ENCODE peak calls at places on chromosomes 3 and 15, in eight cellular contexts. O, V, L, X, C, P, A and J are unnamed samples.

GRCh38 chr3:124467980-124468902 is 262.0 kb upstream of the UMPS start:
- DNase-seq in O (no peak), V (peak), L (peak), X (peak), C (peak), P (no peak), A (peak), J (no peak)

GRCh38 chr3:132522353-132522752 is 74.7 kb upstream of the ACKR4 start:
- DNase-seq in O (no peak), V (no peak), L (no peak), X (no peak), C (no peak), P (no peak), A (no peak), J (no peak)

GRCh38 chr3:73164622-73165021 is 103.2 kb downstream of the EBLN2 start:
- DNase-seq in O (no peak), V (no peak), L (no peak), X (no peak), C (no peak), P (no peak), A (no peak), J (no peak)

GRCh38 chr3:194163697-194164096 is 27.7 kb downstream of the HES1 start:
- DNase-seq in O (no peak), V (no peak), L (no peak), X (no peak), C (no peak), P (no peak), A (no peak), J (no peak)

GRCh38 chr3:56131976-56132590 is 336.2 kb downstream of the ERC2 start:
- DNase-seq in O (no peak), V (no peak), L (no peak), X (peak), C (peak), P (peak), A (no peak), J (peak)

GRCh38 chr3:124168271-124168670 is 176.3 kb upstream of the ROPN1 start:
- DNase-seq in O (no peak), V (no peak), L (no peak), X (peak), C (peak), P (peak), A (peak), J (peak)

GRCh38 chr15:67550522-67550921 is 8.0 kb downstream of the MAP2K5 start:
- DNase-seq in O (no peak), V (no peak), L (no peak), X (peak), C (no peak), P (no peak), A (no peak), J (no peak)

GRCh38 chr3:122680381-122681293 is at the start of gene PARP14:
- DNase-seq in O (peak), V (peak), L (peak), X (peak), C (peak), P (peak), A (peak), J (no peak)

GRCh38 chr15:81270781-81271491 is 53.0 kb downstream of the STARD5 start:
- DNase-seq in O (no peak), V (no peak), L (no peak), X (peak), C (no peak), P (no peak), A (no peak), J (no peak)

GRCh38 chr15:38002883-38003477 is 68.5 kb downstream of the TMCO5A start:
- DNase-seq in O (no peak), V (peak), L (peak), X (peak), C (peak), P (peak), A (peak), J (peak)

GRCh38 chr3:187430576-187430975 is 62.4 kb downstream of the RTP4 start:
- DNase-seq in O (no peak), V (no peak), L (no peak), X (no peak), C (no peak), P (no peak), A (no peak), J (no peak)

GRCh38 chr3:69305011-69305410 is 80.9 kb downstream of the FRMD4B start:
- DNase-seq in O (no peak), V (no peak), L (no peak), X (peak), C (peak), P (peak), A (no peak), J (no peak)

GRCh38 chr3:12370758-12371157 is 81.9 kb downstream of the PPARG start:
- DNase-seq in O (no peak), V (no peak), L (no peak), X (peak), C (peak), P (no peak), A (no peak), J (no peak)

GRCh38 chr3:151011427-151011826 is 38.9 kb upstream of the CLRN1 start:
- DNase-seq in O (no peak), V (no peak), L (no peak), X (peak), C (peak), P (no peak), A (no peak), J (no peak)

GRCh38 chr3:158802399-158803023 is 657 bp downstream of the MFSD1 start:
- DNase-seq in O (no peak), V (peak), L (no peak), X (no peak), C (no peak), P (no peak), A (no peak), J (no peak)

GRCh38 chr15:70589221-70589620 is 174.1 kb downstream of the UACA start:
- DNase-seq in O (no peak), V (no peak), L (no peak), X (peak), C (peak), P (peak), A (no peak), J (peak)

GRCh38 chr15:64282701-64283100 is 73.3 kb downstream of the CSNK1G1 start:
- DNase-seq in O (no peak), V (no peak), L (no peak), X (peak), C (no peak), P (no peak), A (no peak), J (no peak)

GRCh38 chr3:38834110-38834509 is 18.1 kb upstream of the SCN10A start:
- DNase-seq in O (peak), V (peak), L (no peak), X (peak), C (peak), P (peak), A (peak), J (peak)

GRCh38 chr15:100721758-100722550 is 119.6 kb downstream of the ASB7 start:
- DNase-seq in O (peak), V (peak), L (peak), X (peak), C (peak), P (peak), A (peak), J (peak)

GRCh38 chr3:135667061-135667460 is 298.5 kb upstream of the PPP2R3A start:
- DNase-seq in O (no peak), V (no peak), L (no peak), X (no peak), C (no peak), P (no peak), A (no peak), J (no peak)

GRCh38 chr3:37973250-37974054 is 17.1 kb upstream of the VILL start:
- DNase-seq in O (no peak), V (no peak), L (no peak), X (no peak), C (no peak), P (no peak), A (no peak), J (no peak)

GRCh38 chr3:8444883-8445282 is 56.7 kb upstream of the LMCD1 start:
- DNase-seq in O (no peak), V (no peak), L (no peak), X (no peak), C (no peak), P (no peak), A (no peak), J (no peak)

GRCh38 chr15:59332009-59332408 is 40.7 kb downstream of the MYO1E start:
- DNase-seq in O (no peak), V (no peak), L (no peak), X (no peak), C (no peak), P (no peak), A (no peak), J (no peak)

GRCh38 chr15:81767076-81767475 is 278.7 kb downstream of the MEX3B start:
- DNase-seq in O (no peak), V (no peak), L (peak), X (no peak), C (no peak), P (no peak), A (no peak), J (no peak)

GRCh38 chr15:70060214-70061085 is 37.3 kb downstream of the TLE3 start:
- DNase-seq in O (no peak), V (no peak), L (no peak), X (no peak), C (no peak), P (no peak), A (no peak), J (no peak)

GRCh38 chr15:74245342-74245931 is 9.3 kb downstream of the CCDC33 start:
- DNase-seq in O (no peak), V (no peak), L (no peak), X (no peak), C (no peak), P (no peak), A (no peak), J (no peak)

DNA sequence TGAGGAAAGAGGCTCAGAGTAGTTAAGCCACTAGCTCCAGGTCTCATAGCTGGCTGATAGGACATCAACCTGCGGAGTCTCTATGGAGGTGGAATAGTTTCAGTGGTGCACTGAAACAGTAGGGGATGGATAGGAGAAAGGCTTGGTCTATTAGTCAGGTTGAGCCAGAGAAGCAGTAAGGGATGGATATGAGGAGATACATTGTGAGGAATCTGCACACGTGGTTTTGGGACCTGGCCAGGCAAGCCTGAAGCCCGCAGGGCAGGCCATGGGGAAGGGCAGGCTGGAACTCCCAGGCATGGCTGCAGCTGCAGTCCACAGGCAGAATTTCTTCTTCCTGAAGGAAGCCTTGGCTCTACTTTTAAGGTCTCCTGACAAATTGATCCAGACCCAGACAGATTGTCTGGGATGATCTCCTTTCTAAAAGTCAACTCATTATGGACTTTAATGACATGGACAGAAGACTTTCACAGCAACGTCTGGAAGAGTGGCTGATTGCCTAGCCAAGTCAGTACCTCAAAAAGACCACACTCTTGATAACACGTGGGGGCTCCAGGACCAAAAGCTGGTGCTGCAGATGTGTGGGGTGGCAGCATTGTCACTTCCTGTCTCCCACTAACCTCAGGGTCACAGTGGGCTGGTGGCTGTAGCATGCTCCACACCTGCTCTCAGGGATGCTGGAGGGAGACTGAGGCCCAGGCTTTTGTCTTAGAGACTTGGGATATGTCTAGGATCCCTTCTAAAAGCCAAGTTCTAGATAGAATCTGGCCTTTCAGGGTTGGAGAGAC is 117.9 kb downstream of the APBA2 start:
- DNase-seq in O (no peak), V (no peak), L (no peak), X (no peak), C (peak), P (no peak), A (no peak), J (no peak)
- H3K4me3 ChIP-seq in O (no peak), V (no peak), L (no peak), X (no peak), C (no peak), P (no peak), A (no peak), J (no peak)

DNA sequence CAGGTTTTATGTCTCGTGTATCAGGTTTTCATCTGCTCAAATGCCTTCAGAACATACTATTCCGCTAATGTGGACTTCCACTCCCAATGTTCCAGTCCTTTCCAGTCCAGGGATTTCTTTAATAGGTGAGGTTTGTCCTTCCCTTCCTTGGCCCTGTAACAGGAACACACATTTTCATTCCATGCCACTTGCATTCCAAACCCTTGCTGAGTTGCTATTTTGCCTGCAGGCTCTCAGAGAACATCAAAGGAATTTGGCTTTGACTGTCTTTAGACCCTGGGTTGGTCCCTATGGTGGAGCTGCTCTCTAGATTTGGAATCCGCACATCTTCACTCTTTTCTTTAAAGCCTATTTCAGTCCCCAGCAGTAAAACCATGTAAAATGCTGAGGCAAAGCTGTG is 12.3 kb upstream of the ALCAM start:
- DNase-seq in O (no peak), V (no peak), L (no peak), X (peak), C (no peak), P (no peak), A (no peak), J (no peak)
- H3K4me3 ChIP-seq in O (peak), V (peak), L (no peak), X (peak), C (peak), P (peak), A (peak), J (peak)

DNA sequence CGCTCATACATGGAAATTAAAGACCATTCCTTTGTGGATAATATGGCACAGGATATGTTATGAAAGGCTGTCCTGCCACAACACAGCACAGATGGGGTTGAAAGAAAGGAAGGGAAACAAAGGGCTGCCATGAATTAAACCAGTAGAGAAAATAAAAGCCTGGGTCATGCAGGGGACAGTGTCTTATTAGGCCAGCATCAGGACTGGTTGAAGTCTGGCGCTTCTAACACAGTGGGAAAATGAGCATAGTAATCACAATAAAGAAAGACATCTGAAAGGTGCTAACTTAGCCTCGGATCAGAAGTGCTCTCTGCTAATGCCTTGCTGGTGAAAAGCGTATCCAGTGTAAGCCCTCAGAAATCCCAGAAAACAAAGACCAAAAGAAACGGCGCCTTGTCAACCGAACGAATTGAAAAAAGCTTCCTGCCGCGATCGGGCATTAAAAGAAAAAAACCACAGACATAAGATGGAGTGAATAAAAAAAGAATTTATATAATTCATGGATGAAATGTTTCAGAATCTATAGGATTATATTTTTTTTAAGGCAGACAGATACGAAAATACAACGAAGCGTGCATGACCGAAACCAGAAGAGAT is 578 bp upstream of the MKRN3 start:
- DNase-seq in O (no peak), V (no peak), L (no peak), X (peak), C (peak), P (no peak), A (no peak), J (no peak)
- H3K4me3 ChIP-seq in O (peak), V (peak), L (no peak), X (no peak), C (peak), P (peak), A (no peak), J (peak)

DNA sequence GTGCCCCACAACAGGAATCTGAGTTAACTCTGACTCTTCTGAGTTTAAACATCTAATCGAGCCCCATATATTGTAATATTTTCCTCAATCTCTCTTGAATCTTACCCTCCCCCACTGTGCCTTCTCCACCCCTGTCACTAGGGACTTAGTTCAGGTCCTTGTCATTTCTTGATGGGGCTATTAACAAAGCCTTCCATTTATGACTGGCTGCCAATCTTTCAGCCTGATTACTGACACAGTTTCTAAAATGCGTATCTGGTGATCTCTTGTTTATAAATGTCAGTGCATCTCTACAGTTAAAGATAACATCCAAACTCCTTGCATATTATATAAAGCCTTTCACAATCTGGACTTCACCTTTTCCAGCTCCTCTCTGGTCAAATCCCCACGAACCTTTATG is 124.3 kb downstream of the IGSF11 start:
- DNase-seq in O (no peak), V (no peak), L (no peak), X (no peak), C (no peak), P (no peak), A (no peak), J (no peak)
- H3K4me3 ChIP-seq in O (no peak), V (no peak), L (no peak), X (no peak), C (no peak), P (no peak), A (no peak), J (no peak)

DNA sequence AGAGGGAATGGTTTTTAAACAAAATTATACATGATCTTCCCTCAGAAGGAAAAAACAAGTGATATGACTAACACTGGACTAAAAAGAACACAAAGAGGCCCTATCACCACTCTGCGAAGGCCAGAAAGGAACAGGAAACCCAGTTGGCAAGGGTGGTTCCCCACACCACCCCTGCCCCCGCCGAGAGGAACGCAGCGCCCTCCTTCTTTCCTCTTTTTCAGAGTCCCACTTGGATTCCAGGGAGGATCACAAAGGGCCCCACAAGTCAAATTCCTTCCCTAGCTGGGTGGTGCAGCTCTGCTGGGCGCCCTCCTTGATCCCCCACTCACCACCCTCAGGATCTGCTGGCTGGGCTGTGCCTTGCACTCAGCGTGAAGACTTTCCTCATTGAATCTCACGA is 29.8 kb downstream of the PLA1A start:
- DNase-seq in O (no peak), V (no peak), L (no peak), X (no peak), C (no peak), P (peak), A (peak), J (no peak)
- H3K4me3 ChIP-seq in O (no peak), V (no peak), L (no peak), X (no peak), C (no peak), P (no peak), A (no peak), J (no peak)

DNA sequence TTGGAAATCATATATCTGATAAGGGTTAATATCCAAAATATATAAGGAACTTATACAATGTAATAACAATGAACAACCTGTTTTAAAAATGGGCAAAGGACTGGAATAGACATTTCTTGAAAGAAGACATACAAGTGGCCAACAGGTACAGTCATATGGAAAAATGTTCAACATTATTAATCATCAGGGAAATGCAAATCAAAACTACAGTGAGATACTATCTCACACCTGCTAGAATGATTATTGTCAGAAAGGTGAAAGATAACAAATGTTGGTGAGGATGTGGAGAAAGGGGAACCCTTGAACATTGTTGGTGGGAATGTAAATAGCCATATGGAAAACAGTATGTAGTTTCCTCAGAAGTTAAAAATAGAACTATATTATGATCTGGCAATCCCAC is 20.4 kb downstream of the GOLM2 start:
- DNase-seq in O (no peak), V (no peak), L (no peak), X (no peak), C (no peak), P (no peak), A (no peak), J (no peak)
- H3K4me3 ChIP-seq in O (no peak), V (no peak), L (no peak), X (no peak), C (no peak), P (no peak), A (no peak), J (no peak)

DNA sequence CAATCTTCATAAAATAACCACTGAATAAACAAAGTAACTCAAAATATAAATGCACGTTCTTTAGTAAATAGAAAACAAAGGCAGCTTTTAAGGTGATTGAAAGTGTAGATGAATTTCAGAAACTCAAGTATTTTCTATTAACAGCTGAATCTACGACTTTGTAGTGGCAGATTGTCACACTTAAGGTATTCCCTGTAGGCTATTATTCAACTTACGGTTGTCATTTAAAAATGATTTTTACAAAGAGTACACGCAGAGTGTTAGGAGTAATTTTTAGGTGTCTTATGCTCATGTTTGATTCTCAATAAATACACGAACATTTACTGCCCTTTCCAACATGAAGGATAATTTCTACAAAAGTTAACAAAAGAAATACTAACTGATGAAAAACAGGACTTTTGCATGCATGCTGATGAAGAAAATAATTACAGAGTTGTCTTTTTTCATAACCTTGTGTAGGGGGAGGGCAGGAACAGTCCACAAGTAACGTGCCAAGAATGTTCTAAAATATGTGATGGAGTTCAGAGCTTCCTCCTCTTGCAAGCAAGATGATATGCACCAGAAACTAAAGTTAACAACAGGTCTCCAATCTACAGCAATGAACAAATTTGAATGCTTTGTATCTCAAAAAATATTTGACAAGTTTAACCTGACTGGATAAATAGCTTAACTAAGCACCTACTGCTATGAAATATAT is 16.7 kb downstream of the DCBLD2 start:
- DNase-seq in O (no peak), V (no peak), L (no peak), X (peak), C (no peak), P (no peak), A (no peak), J (no peak)
- H3K4me3 ChIP-seq in O (no peak), V (no peak), L (no peak), X (no peak), C (no peak), P (no peak), A (peak), J (no peak)